ENCODE peak calls at places on chromosomes 16 and 17, in six cellular contexts. A is lung microvascular endothelial cell, Q is cerebellar nuclear complex, T is HEK293T, N is NCI-H2171 treated with DMSO at 0.1 percent for 48 hours, H is C1 segment of cervical spinal cord. Y is an unnamed sample.

GRCh38 chr16:85422374-85423185 is 190.5 kb upstream of the GSE1 start:
- DNase-seq in T (no peak), Q (no peak), H (no peak), A (no peak), N (peak; percentile 61), Y (no peak)

GRCh38 chr16:59060212-59060611 is 326.1 kb upstream of the GOT2 start:
- DNase-seq in A (no peak), N (no peak), T (no peak), Q (no peak), H (no peak), Y (no peak)

GRCh38 chr17:76981545-76982295 is 113.5 kb downstream of the MGAT5B start:
- DNase-seq in Q (no peak), T (no peak), H (no peak), A (no peak), N (no peak), Y (peak; percentile 11)

GRCh38 chr17:74606050-74606449 is 14.0 kb upstream of the CD300LD start:
- DNase-seq in Q (no peak), N (no peak), A (no peak), T (no peak), H (no peak), Y (no peak)

GRCh38 chr17:83199500-83200201 is 120.2 kb downstream of the METRNL start:
- DNase-seq in A (peak; percentile 59), Q (no peak), T (no peak), H (no peak), N (no peak), Y (no peak)

GRCh38 chr16:11107781-11108465 is 148.1 kb downstream of the SOCS1 start:
- DNase-seq in H (no peak), N (no peak), A (no peak), Q (no peak), T (no peak), Y (no peak)

GRCh38 chr16:19830902-19831555 is 53.6 kb downstream of the GPRC5B start:
- DNase-seq in H (no peak), Q (no peak), N (no peak), A (no peak), T (no peak), Y (no peak)

GRCh38 chr17:76593964-76594363 is 8.3 kb upstream of the ST6GALNAC2 start:
- DNase-seq in H (no peak), Q (no peak), T (peak; percentile 8), A (no peak), N (peak; percentile 65), Y (no peak)

GRCh38 chr16:30875881-30876791 is 17.7 kb downstream of the BCL7C start:
- DNase-seq in H (peak; percentile 25), N (peak; percentile 62), T (no peak), Q (no peak), A (peak; percentile 49), Y (peak; percentile 22)

GRCh38 chr17:82435103-82435502 is 15.4 kb downstream of the CYBC1 start:
- DNase-seq in H (no peak), Q (no peak), N (no peak), A (no peak), T (no peak), Y (no peak)

GRCh38 chr16:70676571-70677498 is 9.0 kb downstream of the MTSS2 start:
- DNase-seq in H (no peak), N (no peak), T (no peak), Q (no peak), A (no peak), Y (no peak)

GRCh38 chr17:13646411-13646810 is 44.7 kb upstream of the HS3ST3A1 start:
- DNase-seq in T (no peak), Q (no peak), H (no peak), N (no peak), A (no peak), Y (no peak)

GRCh38 chr17:39461911-39462641 is 790 bp downstream of the CDK12 start:
- DNase-seq in Q (no peak), H (peak; percentile 58), N (no peak), A (peak; percentile 55), T (no peak), Y (no peak)

GRCh38 chr17:4968916-4969550 is 1.4 kb upstream of the SPAG7 start:
- DNase-seq in Q (no peak), T (no peak), H (no peak), A (no peak), N (no peak), Y (peak; percentile 29)

GRCh38 chr16:28872952-28873351 is 5.3 kb upstream of the ATP2A1 start:
- DNase-seq in N (no peak), H (no peak), Q (no peak), A (no peak), T (no peak), Y (no peak)

GRCh38 chr16:58366247-58367031 is 25.8 kb upstream of the GINS3 start:
- DNase-seq in A (peak; percentile 46), Q (no peak), T (no peak), H (no peak), N (peak; percentile 27), Y (no peak)

GRCh38 chr16:56576585-56577299 is 11.9 kb downstream of the MT4 start:
- DNase-seq in A (peak; percentile 75), T (peak; percentile 76), N (no peak), Q (no peak), H (no peak), Y (peak; percentile 87)

GRCh38 chr17:71709974-71710373 is 410.8 kb upstream of the SOX9 start:
- DNase-seq in H (no peak), A (no peak), Q (no peak), T (no peak), N (no peak), Y (no peak)

GRCh38 chr16:69845181-69845580 is 83.0 kb downstream of the WWP2 start:
- DNase-seq in N (no peak), T (no peak), Q (no peak), A (no peak), H (no peak), Y (no peak)

GRCh38 chr16:11212819-11213196 is 43.2 kb downstream of the SOCS1 start:
- DNase-seq in H (no peak), Q (no peak), N (peak; percentile 45), T (no peak), A (no peak), Y (no peak)

GRCh38 chr16:19417640-19418039 is at the start of gene TMC5:
- DNase-seq in H (no peak), Q (no peak), N (no peak), T (no peak), A (no peak), Y (no peak)

GRCh38 chr17:40304464-40304863 is 4.5 kb upstream of the RARA start:
- DNase-seq in A (no peak), Q (no peak), T (no peak), N (no peak), H (no peak), Y (no peak)

GRCh38 chr16:50800074-50800473 is 58.2 kb downstream of the CYLD start:
- DNase-seq in Q (no peak), T (no peak), N (peak; percentile 74), A (no peak), H (no peak), Y (no peak)

GRCh38 chr17:83067718-83068261 is 11.6 kb upstream of the METRNL start:
- DNase-seq in A (no peak), Q (no peak), N (no peak), H (no peak), T (peak; percentile 46), Y (no peak)

GRCh38 chr17:74478369-74479100 is 12.1 kb downstream of the CD300A start:
- DNase-seq in N (no peak), Q (no peak), A (no peak), H (no peak), T (no peak), Y (no peak)

GRCh38 chr16:19935696-19936095 is 51.0 kb upstream of the GPRC5B start:
- DNase-seq in T (no peak), Q (no peak), H (no peak), N (no peak), A (peak; percentile 36), Y (no peak)

GRCh38 chr16:89325861-89326471 is 108.5 kb downstream of the ZNF778 start:
- DNase-seq in A (peak; percentile 92), N (peak; percentile 76), H (no peak), T (no peak), Q (peak; percentile 60), Y (no peak)

GRCh38 chr16:86343111-86343642 is 167.2 kb upstream of the FOXF1 start:
- DNase-seq in A (peak; percentile 93), Q (no peak), H (peak; percentile 9), T (no peak), N (no peak), Y (no peak)

GRCh38 chr16:75148311-75149195 is at the start of gene ZFP1:
- DNase-seq in T (peak; percentile 95), N (peak; percentile 89), Q (peak; percentile 72), H (peak; percentile 87), A (peak; percentile 92), Y (peak; percentile 94)

GRCh38 chr17:82884341-82884871 is 44.6 kb upstream of the ZNF750 start:
- DNase-seq in Q (no peak), A (no peak), H (no peak), T (no peak), N (no peak), Y (no peak)

GRCh38 chr16:22188595-22189442 is 17.3 kb upstream of the EEF2K start:
- DNase-seq in N (peak; percentile 58), T (peak; percentile 65), H (peak; percentile 39), Q (peak; percentile 17), A (peak; percentile 85), Y (peak; percentile 53)

GRCh38 chr17:39579318-39580081 is 28.2 kb downstream of the NEUROD2 start:
- DNase-seq in Q (no peak), N (no peak), A (peak; percentile 42), H (no peak), T (no peak), Y (no peak)

GRCh38 chr16:30096862-30097563 is 1.0 kb upstream of the YPEL3 start:
- DNase-seq in A (no peak), N (peak; percentile 17), H (no peak), T (no peak), Q (no peak), Y (no peak)

GRCh38 chr17:78488867-78489634 is 88.1 kb downstream of the DNAH17 start:
- DNase-seq in T (no peak), Q (no peak), H (peak; percentile 12), A (no peak), N (no peak), Y (peak; percentile 68)

GRCh38 chr16:66273036-66273435 is 93.5 kb upstream of the CDH5 start:
- DNase-seq in N (no peak), Q (no peak), A (no peak), T (no peak), H (no peak), Y (no peak)